ENCODE peak calls at places on chromosomes 3 and 15, in four cellular contexts. F is K562, D is GM12878, T is HepG2. R is an unnamed sample.

GRCh38 chr15:70401709-70402108 is 304.0 kb upstream of the TLE3 start:
- DNase-seq in D (no peak), F (no peak), T (no peak), R (no peak)

GRCh38 chr3:59575113-59576001 is 525.5 kb upstream of the CFAP20DC start:
- DNase-seq in D (peak), T (peak), F (peak), R (peak)

GRCh38 chr3:179410317-179410716 is 41.0 kb downstream of the GNB4 start:
- DNase-seq in T (no peak), D (no peak), F (no peak), R (no peak)

GRCh38 chr3:2156244-2156847 is 57.7 kb downstream of the CNTN4 start:
- DNase-seq in T (peak), F (peak), D (no peak), R (no peak)

GRCh38 chr15:52208306-52208946 is 17.2 kb upstream of the GNB5 start:
- DNase-seq in F (peak), D (no peak), T (peak), R (peak)

GRCh38 chr3:122484985-122485384 is 29.8 kb downstream of the KPNA1 start:
- DNase-seq in F (no peak), T (no peak), D (no peak), R (no peak)

GRCh38 chr3:156483426-156483825 is 71.5 kb downstream of the SSR3 start:
- DNase-seq in D (peak), F (peak), T (no peak), R (no peak)

GRCh38 chr15:21261396-21261964 is 178.8 kb downstream of the POTEB3 start:
- DNase-seq in T (no peak), D (no peak), F (no peak), R (no peak)

GRCh38 chr3:83002869-83003445 is 1241.5 kb upstream of the GBE1 start:
- DNase-seq in D (no peak), T (no peak), F (no peak), R (no peak)

GRCh38 chr3:134879991-134880390 is 84.9 kb downstream of the EPHB1 start:
- DNase-seq in T (peak), D (no peak), F (no peak), R (no peak)

GRCh38 chr3:101825904-101826445 is 23.3 kb upstream of the NFKBIZ start:
- DNase-seq in T (no peak), F (no peak), D (no peak), R (no peak)

GRCh38 chr3:133494469-133494868 is 79.0 kb upstream of the CDV3 start:
- DNase-seq in D (no peak), F (no peak), T (peak), R (no peak)

GRCh38 chr15:62711691-62712454 is 330.7 kb upstream of the TPM1 start:
- DNase-seq in D (peak), F (no peak), T (no peak), R (no peak)

GRCh38 chr3:84904212-84904611 is 54.6 kb upstream of the CADM2 start:
- DNase-seq in F (no peak), T (no peak), D (no peak), R (no peak)

GRCh38 chr3:53823956-53824320 is 22.3 kb downstream of the CHDH start:
- DNase-seq in D (no peak), F (no peak), T (no peak), R (no peak)

GRCh38 chr3:171978390-171978789 is 61.0 kb upstream of the FNDC3B start:
- DNase-seq in T (no peak), D (no peak), F (no peak), R (no peak)

GRCh38 chr3:165505657-165506056 is 309.5 kb upstream of the SLITRK3 start:
- DNase-seq in F (no peak), T (no peak), D (no peak), R (no peak)

GRCh38 chr15:75779504-75779903 is 63.7 kb upstream of the UBE2Q2 start:
- DNase-seq in D (no peak), F (no peak), T (no peak), R (no peak)

GRCh38 chr3:173241727-173242126 is 100.7 kb upstream of the SPATA16 start:
- DNase-seq in T (no peak), D (no peak), F (no peak), R (no peak)

GRCh38 chr3:149628957-149629670 is 28.7 kb downstream of the WWTR1 start:
- DNase-seq in T (no peak), F (no peak), D (no peak), R (no peak)

DNA sequence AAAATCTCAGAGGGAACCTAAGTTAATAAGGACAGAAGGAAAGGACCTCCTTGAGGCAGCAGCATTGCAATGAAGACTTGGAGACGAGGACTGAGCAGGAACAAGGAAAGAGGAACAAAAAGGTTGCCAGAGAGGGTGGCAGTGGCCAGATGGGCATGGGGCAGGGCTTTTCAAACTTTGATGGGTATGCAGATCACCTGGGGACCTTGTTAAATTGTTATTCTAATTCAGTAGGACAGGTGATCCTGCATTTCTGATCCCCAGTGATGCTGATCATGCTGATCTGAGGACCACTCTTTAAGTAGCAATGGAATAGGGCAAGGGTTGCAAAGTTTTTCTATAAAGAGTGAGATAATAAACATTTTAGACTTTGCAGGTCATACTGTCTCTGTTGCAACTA is 11.1 kb downstream of the COL6A6 start:
- DNase-seq in F (no peak), D (no peak), T (no peak), R (no peak)
- TF ChIP-seq GABPA in F (no peak), D (no peak), T (no peak), R (no peak)

GRCh38 chr3:150631515-150632221 is 28.5 kb downstream of the SELENOT start:
- DNase-seq in T (no peak), D (no peak), F (no peak), R (no peak)
- TF ChIP-seq POLR2AphosphoS5 in T (no peak), D (no peak), F (no peak), R (no peak)

DNA sequence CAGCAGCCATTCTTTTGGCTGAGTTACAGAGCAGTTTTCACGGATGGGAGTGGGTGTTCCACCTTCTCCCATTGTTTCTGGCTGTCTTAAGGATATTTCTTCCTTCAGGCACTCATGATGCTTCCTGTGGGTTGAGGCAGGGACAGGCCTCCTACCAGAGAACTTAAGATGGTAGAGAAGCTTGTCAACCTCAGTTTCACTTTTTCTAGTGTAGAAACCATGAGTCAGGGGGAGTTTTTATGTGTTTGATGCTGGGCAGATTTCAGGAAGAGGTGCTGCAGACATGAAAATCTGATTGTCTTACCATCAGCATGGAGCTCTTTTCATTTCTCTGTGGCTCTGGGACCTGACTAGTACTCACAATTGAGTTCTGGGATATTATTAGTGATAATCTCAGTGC is 48.7 kb upstream of the VEPH1 start:
- DNase-seq in D (no peak), T (no peak), F (no peak), R (no peak)
- TF ChIP-seq FOXM1 in D (no peak), T (no peak), F (no peak), R (no peak)

DNA sequence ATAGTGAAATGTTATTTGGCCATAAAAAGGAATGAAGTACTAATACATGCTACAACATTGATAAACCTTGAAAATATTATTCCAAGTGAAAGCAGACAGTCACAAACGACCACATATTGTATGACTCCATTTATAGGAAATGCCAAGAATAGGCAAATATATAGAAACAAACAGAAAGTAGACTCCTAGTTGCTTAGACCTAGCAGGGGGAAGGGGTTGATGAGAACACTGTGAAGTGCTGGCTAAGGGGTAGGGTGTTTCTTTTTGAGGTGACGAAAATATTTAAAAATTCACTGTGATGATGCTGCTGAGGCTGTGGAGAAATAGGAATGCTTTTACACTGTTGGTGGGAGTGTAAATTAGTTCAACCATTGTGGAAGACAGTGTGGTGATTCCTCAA is 30.5 kb upstream of the XIRP1 start:
- DNase-seq in F (no peak), D (no peak), T (no peak), R (no peak)
- TF ChIP-seq GABPA in F (no peak), D (no peak), T (no peak), R (no peak)

DNA sequence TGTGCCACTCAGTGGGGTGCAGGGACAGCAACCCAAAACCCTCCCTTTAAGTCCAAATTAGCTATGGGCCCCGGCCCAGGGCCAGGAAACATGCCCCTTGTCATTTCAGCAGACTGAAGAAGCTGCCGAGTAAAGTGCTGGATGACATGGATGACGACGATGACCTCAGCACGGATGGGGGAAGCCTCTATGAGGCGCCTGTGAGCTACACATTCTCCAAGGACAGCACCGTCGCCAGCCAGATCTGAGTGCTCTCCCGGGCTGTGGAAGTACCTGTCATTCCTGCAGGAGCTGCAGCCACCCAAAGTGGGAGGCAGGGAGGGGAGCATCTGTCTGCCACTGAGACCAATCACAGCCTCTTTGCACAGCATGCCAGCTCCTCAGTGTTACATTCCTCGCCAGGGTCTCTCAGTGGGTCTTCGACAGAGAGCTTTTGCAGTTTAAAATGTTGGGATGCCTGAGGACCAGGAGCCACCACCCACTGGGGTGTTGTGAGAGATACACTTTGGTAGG is 44.4 kb upstream of the MYZAP start:
- DNase-seq in T (no peak), D (no peak), F (no peak), R (no peak)
- TF ChIP-seq POLR2AphosphoS5 in T (no peak), D (no peak), F (no peak), R (no peak)

GRCh38 chr3:193899001-193899400 is 236.9 kb upstream of the HES1 start:
- DNase-seq in D (no peak), T (no peak), F (no peak), R (no peak)
- TF ChIP-seq FOXM1 in D (no peak), T (no peak), F (no peak), R (no peak)

DNA sequence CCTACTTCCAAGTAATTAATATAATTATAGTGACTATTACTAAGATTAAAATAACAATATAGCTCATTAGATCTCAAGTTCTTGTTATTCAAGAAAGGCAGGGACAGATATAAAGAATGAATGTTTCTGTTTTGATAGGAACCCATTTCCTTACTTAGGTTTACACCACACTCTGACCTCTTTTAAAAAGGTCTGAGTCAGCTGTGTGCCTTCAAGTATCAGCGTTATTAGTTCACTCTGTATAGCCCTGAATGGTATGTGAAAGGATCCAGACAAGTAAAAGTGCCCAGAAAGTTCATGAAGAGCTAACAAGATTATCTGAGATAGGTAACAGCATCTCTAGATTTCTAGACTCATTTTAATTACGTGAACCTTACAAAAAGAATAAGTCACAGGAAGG is 28.9 kb downstream of the PDCD10 start:
- DNase-seq in D (no peak), T (no peak), F (no peak), R (no peak)
- TF ChIP-seq GABPA in D (no peak), T (no peak), F (no peak), R (no peak)